ENCODE peak calls at places on chromosomes 1 and 21, in ten cellular contexts. W is CD8-positive, alpha-beta memory T cell; Y is SW480; J is anterior cingulate cortex; G is H54; S is fibroblast of the aortic adventitia; D is NCI-H1105; H is Panc1; P is HCEC 1CT; R is substantia nigra. E is an unnamed sample.

GRCh38 chr1:204812842-204813241 is 57.8 kb upstream of the NFASC start:
- DNase-seq in S (no peak), J (no peak), H (no peak), W (no peak), Y (no peak), P (no peak), R (no peak), G (no peak), D (no peak), E (no peak)

GRCh38 chr1:50929376-50929958 is 30.6 kb downstream of the FAF1 start:
- DNase-seq in G (no peak), S (peak; percentile 69), W (no peak), Y (peak; percentile 30), R (no peak), J (no peak), H (peak; percentile 10), P (peak; percentile 51), D (peak; percentile 23), E (peak; percentile 36)

GRCh38 chr1:150765229-150765976 is at the start of gene CTSS:
- DNase-seq in Y (peak; percentile 5), G (no peak), D (no peak), P (peak; percentile 30), R (no peak), J (no peak), S (peak; percentile 57), W (no peak), H (no peak), E (peak; percentile 32)

GRCh38 chr1:217747156-217747769 is 116.1 kb downstream of the SPATA17 start:
- DNase-seq in H (peak; percentile 4), G (no peak), W (no peak), J (no peak), Y (peak; percentile 50), P (peak; percentile 39), S (peak; percentile 59), R (no peak), D (peak; percentile 42), E (peak; percentile 47)

GRCh38 chr1:148308832-148309458 is 156.9 kb upstream of the NBPF11 start:
- DNase-seq in Y (no peak), P (peak; percentile 16), G (no peak), R (no peak), J (no peak), S (peak; percentile 27), W (no peak), H (no peak), D (no peak), E (no peak)

GRCh38 chr1:14136152-14136763 is 436.3 kb downstream of the PRDM2 start:
- DNase-seq in W (no peak), Y (no peak), D (no peak), H (no peak), R (no peak), S (no peak), P (no peak), J (no peak), G (no peak), E (no peak)

GRCh38 chr1:230495891-230496385 is 69.8 kb upstream of the PGBD5 start:
- DNase-seq in G (peak; percentile 9), Y (no peak), W (no peak), S (peak; percentile 16), D (no peak), R (no peak), P (no peak), J (no peak), H (no peak), E (peak; percentile 16)

GRCh38 chr1:228379165-228379460 is 27.5 kb downstream of the TRIM11 start:
- DNase-seq in G (no peak), S (peak; percentile 32), R (no peak), D (no peak), W (no peak), P (no peak), Y (peak; percentile 30), J (no peak), H (no peak), E (no peak)

GRCh38 chr1:227994632-227995300 is 12.0 kb upstream of the WNT3A start:
- DNase-seq in J (no peak), R (no peak), S (no peak), D (no peak), G (no peak), Y (no peak), H (no peak), P (no peak), W (no peak), E (no peak)

GRCh38 chr1:63274979-63275378 is 47.4 kb upstream of the FOXD3 start:
- DNase-seq in J (no peak), W (no peak), H (no peak), D (no peak), R (no peak), S (no peak), P (no peak), G (no peak), Y (no peak), E (no peak)

GRCh38 chr1:212485895-212486590 is 53.3 kb downstream of the NENF start:
- DNase-seq in W (no peak), D (peak; percentile 19), G (peak; percentile 79), Y (peak; percentile 98), S (peak; percentile 88), R (no peak), H (peak; percentile 66), P (peak; percentile 73), J (no peak), E (peak; percentile 89)

GRCh38 chr1:193211539-193211938 is 25.1 kb upstream of the B3GALT2 start:
- DNase-seq in W (no peak), J (no peak), D (no peak), G (peak; percentile 12), H (no peak), S (peak; percentile 73), Y (no peak), R (no peak), P (peak; percentile 86), E (peak; percentile 59)

GRCh38 chr21:46021978-46022544 is 40.5 kb downstream of the COL6A1 start:
- DNase-seq in R (no peak), Y (no peak), G (no peak), J (no peak), S (peak; percentile 69), D (no peak), H (no peak), P (no peak), W (no peak), E (no peak)

GRCh38 chr1:10210841-10211804 is 753 bp downstream of the KIF1B start:
- DNase-seq in P (peak; percentile 91), Y (peak; percentile 89), W (no peak), R (peak; percentile 81), J (peak; percentile 57), S (peak; percentile 98), H (no peak), D (peak; percentile 57), G (peak; percentile 42), E (peak; percentile 82)

GRCh38 chr1:32817815-32818786 is 648 bp downstream of the S100PBP start:
- DNase-seq in J (peak; percentile 62), D (peak; percentile 70), W (peak; percentile 20), Y (peak; percentile 52), P (peak; percentile 36), G (peak; percentile 58), H (no peak), R (peak; percentile 63), S (peak; percentile 42), E (peak; percentile 48)

GRCh38 chr1:234505774-234506114 is 26.8 kb upstream of the TARBP1 start:
- DNase-seq in S (peak; percentile 90), H (no peak), P (peak; percentile 87), G (no peak), R (no peak), Y (no peak), J (no peak), W (no peak), D (no peak), E (no peak)

GRCh38 chr1:56803561-56804156 is 15.5 kb downstream of the FYB2 start:
- DNase-seq in G (peak; percentile 22), R (no peak), D (no peak), Y (peak; percentile 38), J (no peak), S (peak; percentile 23), P (no peak), H (peak; percentile 32), W (no peak), E (peak; percentile 26)

GRCh38 chr1:47948126-47948525 is 49.1 kb downstream of the TRABD2B start:
- DNase-seq in S (no peak), J (no peak), G (no peak), H (no peak), R (no peak), W (no peak), D (no peak), Y (peak; percentile 70), P (no peak), E (peak; percentile 7)

GRCh38 chr21:44428281-44428942 is 26.9 kb upstream of the LRRC3 start:
- DNase-seq in H (no peak), P (no peak), D (no peak), S (no peak), J (no peak), Y (peak; percentile 96), G (peak; percentile 49), W (peak; percentile 28), R (no peak), E (no peak)

E was measured in LoVo.